ENCODE peak calls at places on chromosomes 11 and 22, in nine cellular contexts. One of them, this sample, is unnamed.

GRCh38 chr11:46307369-46307768 is 29.9 kb downstream of the CREB3L1 start:
- DNase-seq in cardiac fibroblast: no peak
- DNase-seq in M059J: no peak
- DNase-seq in type B pancreatic cell: no peak
- DNase-seq in iris pigment epithelial cell: no peak
- DNase-seq in DMS79: no peak
- DNase-seq in GM12865: no peak
- DNase-seq in neuronal stem cell: no peak
- DNase-seq in GM23248: no peak
- DNase-seq in this sample: no peak

GRCh38 chr11:86003654-86004053 is 65.2 kb downstream of the PICALM start:
- DNase-seq in cardiac fibroblast: no peak
- DNase-seq in M059J: no peak
- DNase-seq in type B pancreatic cell: no peak
- DNase-seq in iris pigment epithelial cell: no peak
- DNase-seq in DMS79: no peak
- DNase-seq in GM12865: no peak
- DNase-seq in neuronal stem cell: no peak
- DNase-seq in GM23248: no peak
- DNase-seq in this sample: no peak

GRCh38 chr11:120180571-120181445 is 30.0 kb upstream of the OAF start:
- DNase-seq in cardiac fibroblast: peak; percentile 79
- DNase-seq in M059J: peak; percentile 67
- DNase-seq in type B pancreatic cell: peak; percentile 60
- DNase-seq in iris pigment epithelial cell: peak; percentile 68
- DNase-seq in DMS79: no peak
- DNase-seq in GM12865: no peak
- DNase-seq in neuronal stem cell: peak; percentile 65
- DNase-seq in GM23248: peak; percentile 98
- DNase-seq in this sample: no peak

GRCh38 chr11:99277281-99277680 is 256.5 kb downstream of the CNTN5 start:
- DNase-seq in cardiac fibroblast: no peak
- DNase-seq in M059J: no peak
- DNase-seq in type B pancreatic cell: no peak
- DNase-seq in iris pigment epithelial cell: no peak
- DNase-seq in DMS79: no peak
- DNase-seq in GM12865: no peak
- DNase-seq in neuronal stem cell: peak; percentile 12
- DNase-seq in GM23248: no peak
- DNase-seq in this sample: no peak

GRCh38 chr22:19422440-19423301 is 8.9 kb downstream of the HIRA start:
- DNase-seq in cardiac fibroblast: no peak
- DNase-seq in M059J: peak; percentile 17
- DNase-seq in type B pancreatic cell: no peak
- DNase-seq in iris pigment epithelial cell: no peak
- DNase-seq in DMS79: no peak
- DNase-seq in GM12865: no peak
- DNase-seq in neuronal stem cell: no peak
- DNase-seq in GM23248: no peak
- DNase-seq in this sample: no peak

GRCh38 chr11:75536786-75537629 is 11.3 kb upstream of the GDPD5 start:
- DNase-seq in cardiac fibroblast: peak; percentile 52
- DNase-seq in M059J: peak; percentile 78
- DNase-seq in type B pancreatic cell: no peak
- DNase-seq in iris pigment epithelial cell: peak; percentile 38
- DNase-seq in DMS79: no peak
- DNase-seq in GM12865: peak; percentile 90
- DNase-seq in neuronal stem cell: no peak
- DNase-seq in GM23248: peak; percentile 37
- DNase-seq in this sample: peak; percentile 65

GRCh38 chr11:131845255-131845654 is 474.8 kb downstream of the NTM start:
- DNase-seq in cardiac fibroblast: no peak
- DNase-seq in M059J: no peak
- DNase-seq in type B pancreatic cell: no peak
- DNase-seq in iris pigment epithelial cell: no peak
- DNase-seq in DMS79: no peak
- DNase-seq in GM12865: no peak
- DNase-seq in neuronal stem cell: no peak
- DNase-seq in GM23248: no peak
- DNase-seq in this sample: no peak

GRCh38 chr11:2828585-2829330 is 56.8 kb downstream of the CDKN1C start:
- DNase-seq in cardiac fibroblast: no peak
- DNase-seq in M059J: no peak
- DNase-seq in type B pancreatic cell: no peak
- DNase-seq in iris pigment epithelial cell: no peak
- DNase-seq in DMS79: no peak
- DNase-seq in GM12865: no peak
- DNase-seq in neuronal stem cell: no peak
- DNase-seq in GM23248: no peak
- DNase-seq in this sample: no peak

GRCh38 chr22:36762687-36763260 is 13.1 kb downstream of the IFT27 start:
- DNase-seq in cardiac fibroblast: no peak
- DNase-seq in M059J: no peak
- DNase-seq in type B pancreatic cell: no peak
- DNase-seq in iris pigment epithelial cell: peak; percentile 6
- DNase-seq in DMS79: no peak
- DNase-seq in GM12865: no peak
- DNase-seq in neuronal stem cell: no peak
- DNase-seq in GM23248: peak; percentile 31
- DNase-seq in this sample: no peak

GRCh38 chr11:18347471-18348125 is 25.2 kb downstream of the GTF2H1 start:
- DNase-seq in cardiac fibroblast: peak; percentile 79
- DNase-seq in M059J: no peak
- DNase-seq in type B pancreatic cell: no peak
- DNase-seq in iris pigment epithelial cell: peak; percentile 91
- DNase-seq in DMS79: no peak
- DNase-seq in GM12865: no peak
- DNase-seq in neuronal stem cell: no peak
- DNase-seq in GM23248: peak; percentile 91
- DNase-seq in this sample: no peak

GRCh38 chr11:60924110-60924905 is at the start of gene TMEM132A:
- DNase-seq in cardiac fibroblast: peak; percentile 64
- DNase-seq in M059J: peak; percentile 65
- DNase-seq in type B pancreatic cell: peak; percentile 85
- DNase-seq in iris pigment epithelial cell: peak; percentile 61
- DNase-seq in DMS79: peak; percentile 13
- DNase-seq in GM12865: no peak
- DNase-seq in neuronal stem cell: peak; percentile 63
- DNase-seq in GM23248: peak; percentile 86
- DNase-seq in this sample: no peak

GRCh38 chr22:46432164-46433068 is 96.9 kb downstream of the TRMU start:
- DNase-seq in cardiac fibroblast: no peak
- DNase-seq in M059J: no peak
- DNase-seq in type B pancreatic cell: no peak
- DNase-seq in iris pigment epithelial cell: no peak
- DNase-seq in DMS79: peak; percentile 47
- DNase-seq in GM12865: peak; percentile 62
- DNase-seq in neuronal stem cell: no peak
- DNase-seq in GM23248: no peak
- DNase-seq in this sample: peak; percentile 5

GRCh38 chr11:127919206-127920000 is 668.0 kb downstream of the ETS1 start:
- DNase-seq in cardiac fibroblast: peak; percentile 95
- DNase-seq in M059J: peak; percentile 94
- DNase-seq in type B pancreatic cell: no peak
- DNase-seq in iris pigment epithelial cell: peak; percentile 66
- DNase-seq in DMS79: no peak
- DNase-seq in GM12865: no peak
- DNase-seq in neuronal stem cell: no peak
- DNase-seq in GM23248: peak; percentile 91
- DNase-seq in this sample: peak; percentile 6

GRCh38 chr22:44305888-44306287 is 6.9 kb downstream of the SHISAL1 start:
- DNase-seq in cardiac fibroblast: no peak
- DNase-seq in M059J: no peak
- DNase-seq in type B pancreatic cell: no peak
- DNase-seq in iris pigment epithelial cell: no peak
- DNase-seq in DMS79: no peak
- DNase-seq in GM12865: no peak
- DNase-seq in neuronal stem cell: no peak
- DNase-seq in GM23248: peak; percentile 42
- DNase-seq in this sample: no peak

GRCh38 chr11:77038825-77039326 is 4.7 kb downstream of the B3GNT6 start:
- DNase-seq in cardiac fibroblast: no peak
- DNase-seq in M059J: peak; percentile 33
- DNase-seq in type B pancreatic cell: no peak
- DNase-seq in iris pigment epithelial cell: no peak
- DNase-seq in DMS79: no peak
- DNase-seq in GM12865: peak; percentile 32
- DNase-seq in neuronal stem cell: no peak
- DNase-seq in GM23248: peak; percentile 25
- DNase-seq in this sample: peak; percentile 43

GRCh38 chr11:36594316-36594989 is at the start of gene IFTAP:
- DNase-seq in cardiac fibroblast: peak; percentile 93
- DNase-seq in M059J: peak; percentile 95
- DNase-seq in type B pancreatic cell: no peak
- DNase-seq in iris pigment epithelial cell: peak; percentile 93
- DNase-seq in DMS79: peak; percentile 76
- DNase-seq in GM12865: no peak
- DNase-seq in neuronal stem cell: peak; percentile 84
- DNase-seq in GM23248: peak; percentile 93
- DNase-seq in this sample: peak; percentile 79

GRCh38 chr11:19648321-19648720 is 64.3 kb upstream of the NAV2 start:
- DNase-seq in cardiac fibroblast: no peak
- DNase-seq in M059J: peak; percentile 62
- DNase-seq in type B pancreatic cell: no peak
- DNase-seq in iris pigment epithelial cell: peak; percentile 27
- DNase-seq in DMS79: no peak
- DNase-seq in GM12865: no peak
- DNase-seq in neuronal stem cell: no peak
- DNase-seq in GM23248: no peak
- DNase-seq in this sample: no peak

GRCh38 chr11:68940651-68941323 is 37.1 kb downstream of the IGHMBP2 start:
- DNase-seq in cardiac fibroblast: no peak
- DNase-seq in M059J: no peak
- DNase-seq in type B pancreatic cell: no peak
- DNase-seq in iris pigment epithelial cell: no peak
- DNase-seq in DMS79: no peak
- DNase-seq in GM12865: no peak
- DNase-seq in neuronal stem cell: no peak
- DNase-seq in GM23248: no peak
- DNase-seq in this sample: no peak

GRCh38 chr11:63793163-63793562 is 20.1 kb upstream of the SPINDOC start:
- DNase-seq in cardiac fibroblast: no peak
- DNase-seq in M059J: no peak
- DNase-seq in type B pancreatic cell: no peak
- DNase-seq in iris pigment epithelial cell: no peak
- DNase-seq in DMS79: no peak
- DNase-seq in GM12865: no peak
- DNase-seq in neuronal stem cell: no peak
- DNase-seq in GM23248: no peak
- DNase-seq in this sample: no peak

GRCh38 chr11:93756748-93757147 is 15.3 kb downstream of the C11orf54 start:
- DNase-seq in cardiac fibroblast: no peak
- DNase-seq in M059J: no peak
- DNase-seq in type B pancreatic cell: no peak
- DNase-seq in iris pigment epithelial cell: no peak
- DNase-seq in DMS79: no peak
- DNase-seq in GM12865: no peak
- DNase-seq in neuronal stem cell: no peak
- DNase-seq in GM23248: no peak
- DNase-seq in this sample: no peak

GRCh38 chr11:4482445-4482844 is at the start of gene OR52K1:
- DNase-seq in cardiac fibroblast: no peak
- DNase-seq in M059J: no peak
- DNase-seq in type B pancreatic cell: no peak
- DNase-seq in iris pigment epithelial cell: no peak
- DNase-seq in DMS79: no peak
- DNase-seq in GM12865: no peak
- DNase-seq in neuronal stem cell: no peak
- DNase-seq in GM23248: no peak
- DNase-seq in this sample: peak; percentile 86

GRCh38 chr11:116145187-116145865 is 627.5 kb downstream of the BUD13 start:
- DNase-seq in cardiac fibroblast: no peak
- DNase-seq in M059J: no peak
- DNase-seq in type B pancreatic cell: no peak
- DNase-seq in iris pigment epithelial cell: no peak
- DNase-seq in DMS79: no peak
- DNase-seq in GM12865: no peak
- DNase-seq in neuronal stem cell: no peak
- DNase-seq in GM23248: no peak
- DNase-seq in this sample: no peak

GRCh38 chr11:64231536-64231935 is 1.2 kb downstream of the DNAJC4 start:
- DNase-seq in cardiac fibroblast: no peak
- DNase-seq in M059J: no peak
- DNase-seq in type B pancreatic cell: no peak
- DNase-seq in iris pigment epithelial cell: no peak
- DNase-seq in DMS79: no peak
- DNase-seq in GM12865: no peak
- DNase-seq in neuronal stem cell: no peak
- DNase-seq in GM23248: no peak
- DNase-seq in this sample: no peak

GRCh38 chr11:68997124-68997994 is 15.7 kb downstream of the MRGPRF start:
- DNase-seq in cardiac fibroblast: no peak
- DNase-seq in M059J: no peak
- DNase-seq in type B pancreatic cell: peak; percentile 68
- DNase-seq in iris pigment epithelial cell: no peak
- DNase-seq in DMS79: no peak
- DNase-seq in GM12865: no peak
- DNase-seq in neuronal stem cell: no peak
- DNase-seq in GM23248: no peak
- DNase-seq in this sample: no peak

GRCh38 chr11:90779098-90779497 is 556.2 kb upstream of the CHORDC1 start:
- DNase-seq in cardiac fibroblast: no peak
- DNase-seq in M059J: no peak
- DNase-seq in type B pancreatic cell: no peak
- DNase-seq in iris pigment epithelial cell: no peak
- DNase-seq in DMS79: no peak
- DNase-seq in GM12865: no peak
- DNase-seq in neuronal stem cell: no peak
- DNase-seq in GM23248: no peak
- DNase-seq in this sample: no peak

GRCh38 chr11:69640995-69641581 is at the start of gene CCND1:
- DNase-seq in cardiac fibroblast: peak; percentile 95
- DNase-seq in M059J: peak; percentile 89
- DNase-seq in type B pancreatic cell: peak; percentile 88
- DNase-seq in iris pigment epithelial cell: peak; percentile 92
- DNase-seq in DMS79: no peak
- DNase-seq in GM12865: peak; percentile 54
- DNase-seq in neuronal stem cell: peak; percentile 88
- DNase-seq in GM23248: peak; percentile 96
- DNase-seq in this sample: peak; percentile 75

GRCh38 chr11:130897262-130898182 is 18.8 kb downstream of the SNX19 start:
- DNase-seq in cardiac fibroblast: peak; percentile 98
- DNase-seq in M059J: peak; percentile 92
- DNase-seq in type B pancreatic cell: no peak
- DNase-seq in iris pigment epithelial cell: peak; percentile 99
- DNase-seq in DMS79: no peak
- DNase-seq in GM12865: no peak
- DNase-seq in neuronal stem cell: no peak
- DNase-seq in GM23248: peak; percentile 96
- DNase-seq in this sample: no peak

GRCh38 chr22:23782649-23783048 is 4.1 kb upstream of the SMARCB1 start:
- DNase-seq in cardiac fibroblast: no peak
- DNase-seq in M059J: no peak
- DNase-seq in type B pancreatic cell: no peak
- DNase-seq in iris pigment epithelial cell: no peak
- DNase-seq in DMS79: no peak
- DNase-seq in GM12865: no peak
- DNase-seq in neuronal stem cell: no peak
- DNase-seq in GM23248: no peak
- DNase-seq in this sample: no peak

GRCh38 chr11:113730887-113731726 is 25.0 kb upstream of the TMPRSS5 start:
- DNase-seq in cardiac fibroblast: peak; percentile 76
- DNase-seq in M059J: peak; percentile 76
- DNase-seq in type B pancreatic cell: no peak
- DNase-seq in iris pigment epithelial cell: peak; percentile 73
- DNase-seq in DMS79: peak; percentile 26
- DNase-seq in GM12865: peak; percentile 21
- DNase-seq in neuronal stem cell: peak; percentile 41
- DNase-seq in GM23248: peak; percentile 81
- DNase-seq in this sample: peak; percentile 25

GRCh38 chr22:42933783-42934144 is 76.7 kb upstream of the ARFGAP3 start:
- DNase-seq in cardiac fibroblast: peak; percentile 96
- DNase-seq in M059J: peak; percentile 94
- DNase-seq in type B pancreatic cell: no peak
- DNase-seq in iris pigment epithelial cell: peak; percentile 95
- DNase-seq in DMS79: no peak
- DNase-seq in GM12865: peak; percentile 48
- DNase-seq in neuronal stem cell: no peak
- DNase-seq in GM23248: peak; percentile 97
- DNase-seq in this sample: no peak

GRCh38 chr22:44735518-44736428 is 16.6 kb upstream of the ARHGAP8 start:
- DNase-seq in cardiac fibroblast: peak; percentile 56
- DNase-seq in M059J: peak; percentile 25
- DNase-seq in type B pancreatic cell: peak; percentile 93
- DNase-seq in iris pigment epithelial cell: peak; percentile 25
- DNase-seq in DMS79: no peak
- DNase-seq in GM12865: peak; percentile 70
- DNase-seq in neuronal stem cell: peak; percentile 67
- DNase-seq in GM23248: peak; percentile 63
- DNase-seq in this sample: peak; percentile 27

This sample was measured in HL-60.